ENCODE peak calls at places on chromosomes 12 and 14, in nine cellular contexts. One of them, this sample, is unnamed.

GRCh38 chr14:102828201-102828600 is 51.0 kb downstream of the TRAF3 start:
- DNase-seq in Right ventricle myocardium inferior: no peak
- DNase-seq in cardiac fibroblast: no peak
- DNase-seq in stimulated activated CD4-positive, alpha-beta T cell treated with anti-CD3 and anti-CD28 coated beads, Interleukin-15, amount 100 ng/mL, for 24 hours: no peak
- DNase-seq in activated CD8-positive, alpha-beta memory T cell treated with anti-CD3 and anti-CD28 coated beads for 24 hours: no peak
- DNase-seq in AML-193: no peak
- DNase-seq in AG09309: no peak
- DNase-seq in stimulated activated CD8-positive, alpha-beta memory T cell treated with anti-CD3 and anti-CD28 coated beads, Interleukin-12 subunit alpha, Interleukin-12 subunit beta, amount 100 ng/mL, for 1 hour: no peak
- DNase-seq in lower leg skin: no peak
- DNase-seq in this sample: no peak

GRCh38 chr14:72605096-72605920 is 288.6 kb downstream of the DPF3 start:
- DNase-seq in stimulated activated CD4-positive, alpha-beta T cell treated with anti-CD3 and anti-CD28 coated beads, Interleukin-15, amount 100 ng/mL, for 24 hours: no peak
- DNase-seq in AML-193: no peak
- DNase-seq in stimulated activated CD8-positive, alpha-beta memory T cell treated with anti-CD3 and anti-CD28 coated beads, Interleukin-12 subunit alpha, Interleukin-12 subunit beta, amount 100 ng/mL, for 1 hour: no peak
- DNase-seq in lower leg skin: peak; percentile 70
- DNase-seq in Right ventricle myocardium inferior: no peak
- DNase-seq in AG09309: no peak
- DNase-seq in activated CD8-positive, alpha-beta memory T cell treated with anti-CD3 and anti-CD28 coated beads for 24 hours: peak; percentile 28
- DNase-seq in cardiac fibroblast: no peak
- DNase-seq in this sample: no peak

GRCh38 chr12:52147367-52147972 is 44.3 kb downstream of the KRT80 start:
- DNase-seq in stimulated activated CD8-positive, alpha-beta memory T cell treated with anti-CD3 and anti-CD28 coated beads, Interleukin-12 subunit alpha, Interleukin-12 subunit beta, amount 100 ng/mL, for 1 hour: no peak
- DNase-seq in AG09309: peak; percentile 95
- DNase-seq in activated CD8-positive, alpha-beta memory T cell treated with anti-CD3 and anti-CD28 coated beads for 24 hours: no peak
- DNase-seq in AML-193: no peak
- DNase-seq in Right ventricle myocardium inferior: peak; percentile 87
- DNase-seq in stimulated activated CD4-positive, alpha-beta T cell treated with anti-CD3 and anti-CD28 coated beads, Interleukin-15, amount 100 ng/mL, for 24 hours: no peak
- DNase-seq in lower leg skin: peak; percentile 99
- DNase-seq in cardiac fibroblast: peak; percentile 99
- DNase-seq in this sample: no peak

GRCh38 chr14:73944432-73945158 is 5.3 kb downstream of the FAM161B start:
- DNase-seq in stimulated activated CD8-positive, alpha-beta memory T cell treated with anti-CD3 and anti-CD28 coated beads, Interleukin-12 subunit alpha, Interleukin-12 subunit beta, amount 100 ng/mL, for 1 hour: no peak
- DNase-seq in activated CD8-positive, alpha-beta memory T cell treated with anti-CD3 and anti-CD28 coated beads for 24 hours: no peak
- DNase-seq in Right ventricle myocardium inferior: peak; percentile 56
- DNase-seq in stimulated activated CD4-positive, alpha-beta T cell treated with anti-CD3 and anti-CD28 coated beads, Interleukin-15, amount 100 ng/mL, for 24 hours: no peak
- DNase-seq in AG09309: no peak
- DNase-seq in AML-193: no peak
- DNase-seq in lower leg skin: peak; percentile 71
- DNase-seq in cardiac fibroblast: no peak
- DNase-seq in this sample: no peak

GRCh38 chr12:89160716-89161123 is 191.6 kb downstream of the DUSP6 start:
- DNase-seq in stimulated activated CD4-positive, alpha-beta T cell treated with anti-CD3 and anti-CD28 coated beads, Interleukin-15, amount 100 ng/mL, for 24 hours: peak; percentile 75
- DNase-seq in cardiac fibroblast: peak; percentile 82
- DNase-seq in activated CD8-positive, alpha-beta memory T cell treated with anti-CD3 and anti-CD28 coated beads for 24 hours: peak; percentile 56
- DNase-seq in AML-193: peak; percentile 4
- DNase-seq in lower leg skin: peak; percentile 84
- DNase-seq in Right ventricle myocardium inferior: peak; percentile 80
- DNase-seq in AG09309: peak; percentile 64
- DNase-seq in stimulated activated CD8-positive, alpha-beta memory T cell treated with anti-CD3 and anti-CD28 coated beads, Interleukin-12 subunit alpha, Interleukin-12 subunit beta, amount 100 ng/mL, for 1 hour: no peak
- DNase-seq in this sample: no peak

GRCh38 chr12:11820476-11820875 is 171.0 kb downstream of the ETV6 start:
- DNase-seq in Right ventricle myocardium inferior: no peak
- DNase-seq in cardiac fibroblast: no peak
- DNase-seq in lower leg skin: peak; percentile 68
- DNase-seq in AML-193: no peak
- DNase-seq in AG09309: no peak
- DNase-seq in activated CD8-positive, alpha-beta memory T cell treated with anti-CD3 and anti-CD28 coated beads for 24 hours: no peak
- DNase-seq in stimulated activated CD8-positive, alpha-beta memory T cell treated with anti-CD3 and anti-CD28 coated beads, Interleukin-12 subunit alpha, Interleukin-12 subunit beta, amount 100 ng/mL, for 1 hour: no peak
- DNase-seq in stimulated activated CD4-positive, alpha-beta T cell treated with anti-CD3 and anti-CD28 coated beads, Interleukin-15, amount 100 ng/mL, for 24 hours: no peak
- DNase-seq in this sample: no peak

GRCh38 chr12:47032644-47033043 is 46.8 kb upstream of the PCED1B start:
- DNase-seq in activated CD8-positive, alpha-beta memory T cell treated with anti-CD3 and anti-CD28 coated beads for 24 hours: no peak
- DNase-seq in AML-193: peak; percentile 53
- DNase-seq in lower leg skin: no peak
- DNase-seq in cardiac fibroblast: peak; percentile 84
- DNase-seq in AG09309: peak; percentile 44
- DNase-seq in stimulated activated CD8-positive, alpha-beta memory T cell treated with anti-CD3 and anti-CD28 coated beads, Interleukin-12 subunit alpha, Interleukin-12 subunit beta, amount 100 ng/mL, for 1 hour: no peak
- DNase-seq in stimulated activated CD4-positive, alpha-beta T cell treated with anti-CD3 and anti-CD28 coated beads, Interleukin-15, amount 100 ng/mL, for 24 hours: peak; percentile 8
- DNase-seq in Right ventricle myocardium inferior: no peak
- DNase-seq in this sample: no peak

GRCh38 chr12:13204428-13204827 is 7.9 kb downstream of the EMP1 start:
- DNase-seq in lower leg skin: no peak
- DNase-seq in activated CD8-positive, alpha-beta memory T cell treated with anti-CD3 and anti-CD28 coated beads for 24 hours: no peak
- DNase-seq in cardiac fibroblast: peak; percentile 69
- DNase-seq in stimulated activated CD4-positive, alpha-beta T cell treated with anti-CD3 and anti-CD28 coated beads, Interleukin-15, amount 100 ng/mL, for 24 hours: no peak
- DNase-seq in stimulated activated CD8-positive, alpha-beta memory T cell treated with anti-CD3 and anti-CD28 coated beads, Interleukin-12 subunit alpha, Interleukin-12 subunit beta, amount 100 ng/mL, for 1 hour: no peak
- DNase-seq in Right ventricle myocardium inferior: no peak
- DNase-seq in AML-193: no peak
- DNase-seq in AG09309: no peak
- DNase-seq in this sample: no peak

GRCh38 chr12:105740337-105740736 is 398.4 kb downstream of the NUAK1 start:
- DNase-seq in stimulated activated CD4-positive, alpha-beta T cell treated with anti-CD3 and anti-CD28 coated beads, Interleukin-15, amount 100 ng/mL, for 24 hours: no peak
- DNase-seq in AML-193: no peak
- DNase-seq in AG09309: no peak
- DNase-seq in lower leg skin: no peak
- DNase-seq in stimulated activated CD8-positive, alpha-beta memory T cell treated with anti-CD3 and anti-CD28 coated beads, Interleukin-12 subunit alpha, Interleukin-12 subunit beta, amount 100 ng/mL, for 1 hour: no peak
- DNase-seq in Right ventricle myocardium inferior: no peak
- DNase-seq in cardiac fibroblast: no peak
- DNase-seq in activated CD8-positive, alpha-beta memory T cell treated with anti-CD3 and anti-CD28 coated beads for 24 hours: no peak
- DNase-seq in this sample: no peak

GRCh38 chr12:14545144-14546124 is 22.2 kb downstream of the PLBD1 start:
- DNase-seq in stimulated activated CD8-positive, alpha-beta memory T cell treated with anti-CD3 and anti-CD28 coated beads, Interleukin-12 subunit alpha, Interleukin-12 subunit beta, amount 100 ng/mL, for 1 hour: no peak
- DNase-seq in Right ventricle myocardium inferior: no peak
- DNase-seq in AML-193: no peak
- DNase-seq in lower leg skin: no peak
- DNase-seq in AG09309: no peak
- DNase-seq in activated CD8-positive, alpha-beta memory T cell treated with anti-CD3 and anti-CD28 coated beads for 24 hours: no peak
- DNase-seq in cardiac fibroblast: no peak
- DNase-seq in stimulated activated CD4-positive, alpha-beta T cell treated with anti-CD3 and anti-CD28 coated beads, Interleukin-15, amount 100 ng/mL, for 24 hours: no peak
- DNase-seq in this sample: no peak